ENCODE peak calls at places on chromosomes 6 and 20, in four cellular contexts. E is body of pancreas, I is ovary, Z is type B pancreatic cell. H is an unnamed sample.

GRCh38 chr6:5541751-5542432 is 280.6 kb downstream of the FARS2 start:
- DNase-seq in E (no peak), I (no peak), Z (no peak), H (no peak)

GRCh38 chr6:36227379-36228344 is 31.1 kb downstream of the BRPF3 start:
- DNase-seq in E (no peak), I (no peak), Z (no peak), H (no peak)

GRCh38 chr20:35660122-35660937 is 4.4 kb downstream of the CPNE1 start:
- DNase-seq in E (no peak), I (no peak), Z (no peak), H (peak; percentile 30)

GRCh38 chr6:163720005-163720404 is 305.5 kb downstream of the QKI start:
- DNase-seq in E (no peak), I (no peak), Z (no peak), H (no peak)

GRCh38 chr6:166419268-166419667 is 36.5 kb upstream of the MPC1 start:
- DNase-seq in E (no peak), I (peak; percentile 10), Z (no peak), H (no peak)

GRCh38 chr6:20319520-20320357 is 81.9 kb upstream of the E2F3 start:
- DNase-seq in E (peak; percentile 47), I (no peak), Z (no peak), H (no peak)

GRCh38 chr20:60062431-60063336 is 104.5 kb downstream of the CDH26 start:
- DNase-seq in E (no peak), I (peak; percentile 51), Z (no peak), H (no peak)

GRCh38 chr6:33427585-33428218 is 7.8 kb downstream of the SYNGAP1 start:
- DNase-seq in E (peak; percentile 59), I (peak; percentile 75), Z (no peak), H (no peak)

GRCh38 chr20:52267418-52267817 is 75.8 kb upstream of the ZFP64 start:
- DNase-seq in E (no peak), I (no peak), Z (no peak), H (no peak)

GRCh38 chr20:24580006-24580405 is 110.6 kb downstream of the SYNDIG1 start:
- DNase-seq in E (no peak), I (no peak), Z (no peak), H (no peak)

GRCh38 chr6:165227644-165228329 is 81.6 kb downstream of the C6orf118 start:
- DNase-seq in E (no peak), I (no peak), Z (no peak), H (no peak)

GRCh38 chr6:134707342-134707982 is 242.4 kb downstream of the ALDH8A1 start:
- DNase-seq in E (peak; percentile 83), I (no peak), Z (no peak), H (no peak)

GRCh38 chr20:52572687-52573086 is 381.1 kb upstream of the ZFP64 start:
- DNase-seq in E (no peak), I (no peak), Z (no peak), H (no peak)

GRCh38 chr20:49037962-49038387 is 8.1 kb upstream of the CSE1L start:
- DNase-seq in E (no peak), I (no peak), Z (no peak), H (no peak)

GRCh38 chr6:39892490-39893129 is 41.7 kb downstream of the MOCS1 start:
- DNase-seq in E (peak; percentile 77), I (peak; percentile 83), Z (no peak), H (no peak)

GRCh38 chr6:141288947-141289346 is 843.8 kb upstream of the GJE1 start:
- DNase-seq in E (no peak), I (no peak), Z (no peak), H (no peak)

GRCh38 chr6:112296122-112296521 is 41.8 kb upstream of the LAMA4 start:
- DNase-seq in E (no peak), I (no peak), Z (no peak), H (no peak)

GRCh38 chr20:60254901-60255411 is 296.7 kb downstream of the CDH26 start:
- DNase-seq in E (peak; percentile 7), I (no peak), Z (no peak), H (no peak)

GRCh38 chr6:786946-787763 is 94.2 kb upstream of the EXOC2 start:
- DNase-seq in E (peak; percentile 11), I (no peak), Z (no peak), H (no peak)

GRCh38 chr6:166786704-166787293 is 159.7 kb upstream of the RPS6KA2 start:
- DNase-seq in E (peak; percentile 56), I (no peak), Z (no peak), H (no peak)

GRCh38 chr6:36735110-36735971 is 37.7 kb downstream of the RAB44 start:
- DNase-seq in E (peak; percentile 66), I (peak; percentile 77), Z (no peak), H (no peak)

GRCh38 chr6:15627829-15628228 is 35.0 kb downstream of the DTNBP1 start:
- DNase-seq in E (no peak), I (no peak), Z (no peak), H (no peak)

GRCh38 chr6:57221191-57221935 is 744 bp downstream of the RAB23 start:
- DNase-seq in E (peak; percentile 51), I (peak; percentile 79), Z (peak; percentile 73), H (no peak)

GRCh38 chr6:101226677-101227135 is 166.8 kb upstream of the GRIK2 start:
- DNase-seq in E (no peak), I (no peak), Z (no peak), H (no peak)

GRCh38 chr6:154229796-154230195 is 126.8 kb downstream of the IPCEF1 start:
- DNase-seq in E (no peak), I (no peak), Z (no peak), H (no peak)

GRCh38 chr20:32539817-32540675 is 45.1 kb downstream of the NOL4L start:
- DNase-seq in E (peak; percentile 30), I (no peak), Z (no peak), H (no peak)

GRCh38 chr6:72286911-72287311 is 335.0 kb upstream of the KCNQ5 start:
- DNase-seq in E (no peak), I (no peak), Z (no peak), H (no peak)

GRCh38 chr20:3825526-3825925 is 5.2 kb downstream of the AP5S1 start:
- DNase-seq in E (no peak), I (no peak), Z (no peak), H (no peak)
- TF ChIP-seq CTCF in E (no peak), I (no peak), Z (no peak), H (no peak)

DNA sequence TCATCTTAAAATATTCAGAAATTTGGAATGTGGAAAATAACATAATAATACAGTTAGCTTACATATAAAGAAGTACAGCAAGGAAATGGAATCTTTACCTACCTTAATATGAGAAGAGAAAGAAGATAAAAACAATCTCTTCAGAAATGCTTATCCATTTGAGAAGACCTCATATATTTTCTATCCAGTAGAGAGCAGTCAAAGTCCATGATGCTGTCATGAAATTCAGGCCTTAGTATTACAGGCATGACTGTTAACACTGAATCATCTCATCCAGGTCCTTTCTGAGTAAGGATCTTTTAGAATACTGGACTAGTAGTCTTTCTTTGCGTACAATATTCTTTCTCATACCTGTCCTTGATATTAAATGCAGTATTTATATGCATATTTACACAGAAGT is 713.4 kb downstream of the CD109 start:
- DNase-seq in E (no peak), I (no peak), Z (no peak), H (no peak)
- TF ChIP-seq CTCF in E (peak; percentile 70), I (peak; percentile 74), Z (peak; percentile 72), H (peak; percentile 76)

DNA sequence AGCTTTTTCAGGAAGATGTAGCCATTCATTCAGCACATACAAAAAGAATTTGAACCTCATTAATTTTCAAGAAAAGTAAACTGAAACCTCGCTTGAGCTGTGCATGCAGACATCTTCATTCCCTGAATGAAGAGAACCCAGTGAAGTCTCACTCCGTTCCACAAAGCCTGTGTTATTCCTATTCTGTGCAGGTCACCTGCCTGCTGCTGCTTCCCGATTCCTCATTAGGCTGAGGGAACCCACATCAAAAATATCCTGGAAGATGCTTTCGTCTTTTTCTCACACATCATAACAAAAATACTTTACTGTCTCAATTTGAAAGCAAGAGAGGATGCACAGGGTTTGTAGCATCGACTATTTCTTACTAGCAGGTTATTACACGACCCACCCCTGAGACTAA is 40.1 kb downstream of the TRMT6 start:
- DNase-seq in E (no peak), I (no peak), Z (no peak), H (no peak)
- TF ChIP-seq CTCF in E (no peak), I (no peak), Z (no peak), H (no peak)

GRCh38 chr6:151661928-151662327 is 145.6 kb upstream of the ESR1 start:
- DNase-seq in E (no peak), I (no peak), Z (no peak), H (no peak)
- TF ChIP-seq CTCF in E (no peak), I (no peak), Z (peak; percentile 39), H (no peak)

GRCh38 chr6:109783245-109783990 is 92.3 kb downstream of the FIG4 start:
- DNase-seq in E (peak; percentile 28), I (no peak), Z (no peak), H (no peak)
- TF ChIP-seq CTCF in E (peak; percentile 53), I (no peak), Z (peak; percentile 30), H (peak; percentile 24)

GRCh38 chr20:57959018-57959417 is 249.2 kb upstream of the PMEPA1 start:
- DNase-seq in E (peak; percentile 64), I (no peak), Z (no peak), H (no peak)
- TF ChIP-seq CTCF in E (no peak), I (no peak), Z (no peak), H (no peak)

GRCh38 chr6:30722280-30723112 is 2.3 kb downstream of the TUBB start:
- DNase-seq in E (peak; percentile 83), I (peak; percentile 90), Z (peak; percentile 88), H (peak; percentile 93)
- TF ChIP-seq CTCF in E (peak; percentile 94), I (peak; percentile 94), Z (peak; percentile 99), H (peak; percentile 94)

DNA sequence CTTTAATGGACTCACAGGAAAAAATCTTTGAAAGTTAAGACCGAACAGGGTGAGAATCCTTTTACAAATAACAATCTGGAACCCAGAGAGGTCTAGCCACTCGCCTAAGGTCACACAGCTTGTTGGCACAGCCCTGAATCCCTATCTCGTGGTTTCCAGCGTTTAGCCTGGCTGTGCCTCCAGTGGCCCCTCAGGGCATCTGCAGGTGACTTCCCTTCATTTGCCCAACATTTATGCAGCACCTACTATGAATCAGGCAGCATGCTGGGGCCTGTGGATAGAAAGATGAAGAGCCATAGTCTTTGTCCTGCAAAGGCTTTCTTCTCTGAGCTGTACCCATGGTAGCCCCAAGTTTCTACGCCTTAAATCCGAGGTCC is 2.6 kb upstream of the NR2E1 start:
- DNase-seq in E (no peak), I (no peak), Z (no peak), H (no peak)
- TF ChIP-seq CTCF in E (peak; percentile 5), I (no peak), Z (peak; percentile 37), H (no peak)

DNA sequence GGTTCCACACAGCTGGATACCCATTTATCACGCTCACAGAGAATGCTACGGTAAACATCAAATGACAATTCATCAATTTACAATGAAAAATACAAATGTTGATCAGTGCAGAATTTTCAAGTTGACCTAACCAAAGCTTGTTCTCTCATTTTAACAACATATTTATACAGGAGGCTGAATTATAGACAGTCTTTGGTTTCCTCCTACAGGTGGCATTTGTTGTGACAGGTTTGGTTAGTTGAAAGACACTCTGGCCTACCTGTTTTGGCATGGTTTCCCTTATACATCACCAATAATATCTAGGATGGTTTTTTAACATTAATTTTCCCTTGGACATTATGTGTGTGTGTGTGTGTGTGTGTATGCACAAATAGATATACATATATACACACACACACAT is 642.5 kb upstream of the MMS22L start:
- DNase-seq in E (no peak), I (no peak), Z (no peak), H (no peak)
- TF ChIP-seq CTCF in E (no peak), I (no peak), Z (peak; percentile 44), H (peak; percentile 16)

H was measured in osteocyte.